ENCODE peak calls at places on chromosome 15, in seven cellular contexts. G is activated naive CD4-positive, alpha-beta T cell; F is HT-29; C is brain microvascular endothelial cell; I is AG09309; J is amniotic stem cell; X is endothelial cell of umbilical vein. N is an unnamed sample.

GRCh38 chr15:38325290-38325990 is 72.8 kb downstream of the SPRED1 start:
- DNase-seq in X (no peak), C (no peak), I (no peak), F (no peak), J (no peak), G (no peak), N (no peak)

GRCh38 chr15:42802168-42802567 is 65.2 kb upstream of the CDAN1 start:
- DNase-seq in G (no peak), X (no peak), F (no peak), C (no peak), I (no peak), J (no peak), N (no peak)

GRCh38 chr15:75861750-75862402 is 18.6 kb downstream of the UBE2Q2 start:
- DNase-seq in G (no peak), I (no peak), F (no peak), C (peak), X (no peak), J (no peak), N (no peak)

GRCh38 chr15:101138913-101139880 is 112.7 kb downstream of the CHSY1 start:
- DNase-seq in F (no peak), C (peak), I (no peak), J (no peak), X (no peak), G (no peak), N (no peak)

GRCh38 chr15:40320931-40321371 is 2.5 kb upstream of the INAFM2 start:
- DNase-seq in F (peak), J (no peak), G (no peak), I (no peak), X (peak), C (peak), N (no peak)

GRCh38 chr15:93027413-93027812 is 61.6 kb downstream of the RGMA start:
- DNase-seq in I (no peak), J (no peak), G (no peak), X (no peak), C (no peak), F (no peak), N (no peak)

GRCh38 chr15:48777645-48778337 is 33.1 kb downstream of the CEP152 start:
- DNase-seq in I (no peak), G (no peak), J (no peak), C (no peak), X (no peak), F (no peak), N (no peak)

GRCh38 chr15:50959717-50960116 is 51.2 kb downstream of the AP4E1 start:
- DNase-seq in I (no peak), C (no peak), X (no peak), J (no peak), G (no peak), F (no peak), N (no peak)

GRCh38 chr15:40248006-40248783 is 9.3 kb downstream of the PAK6 start:
- DNase-seq in J (no peak), F (no peak), X (no peak), G (no peak), C (no peak), I (no peak), N (no peak)

GRCh38 chr15:25776071-25776740 is 86.9 kb downstream of the ATP10A start:
- DNase-seq in G (no peak), J (no peak), X (no peak), F (no peak), I (no peak), C (no peak), N (no peak)

GRCh38 chr15:80556694-80557367 is 138.3 kb upstream of the ABHD17C start:
- DNase-seq in X (no peak), C (no peak), J (no peak), F (no peak), G (no peak), I (no peak), N (no peak)

N was measured in PC-9.